ENCODE peak calls at places on chromosomes 4 and X, in eight cellular contexts. O is NCI-H1417 treated with DMSO at 0.1 percent for 48 hours, B is IMR-90, S is activated T-helper 1 cell treated with Interleukin-2 at 50 U/mL for 16 hours, V is NCI-H1092 treated with DMSO at 0.1 percent for 48 hours, J is anterior cingulate cortex, Z is transverse colon, L is T-helper 17 cell. E is an unnamed sample.

GRCh38 chr4:25113915-25114904 is 46.0 kb downstream of the SEPSECS start:
- DNase-seq in O (no peak), B (peak; percentile 71), S (no peak), V (no peak), J (no peak), Z (no peak), L (no peak), E (no peak)

GRCh38 chr4:78058591-78059523 is 1.7 kb downstream of the FRAS1 start:
- DNase-seq in O (peak; percentile 9), B (no peak), S (no peak), V (peak; percentile 61), J (no peak), Z (peak; percentile 41), L (no peak), E (no peak)

GRCh38 chr4:126682250-126682649 is 950.5 kb upstream of the INTU start:
- DNase-seq in O (no peak), B (no peak), S (no peak), V (no peak), J (no peak), Z (no peak), L (no peak), E (no peak)

GRCh38 chr4:879730-880079 is 52.4 kb downstream of the GAK start:
- DNase-seq in O (no peak), B (no peak), S (peak; percentile 13), V (no peak), J (no peak), Z (no peak), L (no peak), E (peak; percentile 43)

GRCh38 chrX:40098264-40099045 is 697 bp upstream of the BCOR start:
- DNase-seq in O (no peak), B (no peak), S (no peak), V (peak; percentile 80), J (no peak), Z (peak; percentile 58), L (peak; percentile 35), E (peak; percentile 57)

GRCh38 chr4:45283352-45283751 is 557.0 kb upstream of the GNPDA2 start:
- DNase-seq in O (no peak), B (no peak), S (no peak), V (no peak), J (no peak), Z (no peak), L (no peak), E (no peak)

GRCh38 chr4:121233982-121234381 is 69.9 kb upstream of the TNIP3 start:
- DNase-seq in O (no peak), B (no peak), S (no peak), V (no peak), J (no peak), Z (no peak), L (no peak), E (no peak)

GRCh38 chr4:135744928-135745327 is 1543.3 kb upstream of the PABPC4L start:
- DNase-seq in O (no peak), B (no peak), S (no peak), V (no peak), J (no peak), Z (no peak), L (no peak), E (no peak)

GRCh38 chr4:25291158-25291733 is 21.3 kb upstream of the ZCCHC4 start:
- DNase-seq in O (no peak), B (no peak), S (no peak), V (no peak), J (no peak), Z (no peak), L (no peak), E (no peak)

GRCh38 chrX:14546190-14546589 is 16.9 kb downstream of the GLRA2 start:
- DNase-seq in O (no peak), B (no peak), S (no peak), V (no peak), J (no peak), Z (no peak), L (no peak), E (no peak)

GRCh38 chr4:164442167-164442566 is 311.8 kb upstream of the SMIM31 start:
- DNase-seq in O (no peak), B (peak; percentile 5), S (no peak), V (no peak), J (no peak), Z (no peak), L (no peak), E (no peak)

GRCh38 chrX:30748337-30748960 is 95.2 kb downstream of the GK start:
- DNase-seq in O (no peak), B (no peak), S (no peak), V (no peak), J (no peak), Z (no peak), L (no peak), E (no peak)

GRCh38 chr4:4865705-4866123 is 6.2 kb downstream of the MSX1 start:
- DNase-seq in O (no peak), B (no peak), S (no peak), V (no peak), J (no peak), Z (no peak), L (no peak), E (no peak)

GRCh38 chr4:24774452-24774851 is 20.9 kb upstream of the SOD3 start:
- DNase-seq in O (no peak), B (peak; percentile 36), S (no peak), V (no peak), J (no peak), Z (no peak), L (no peak), E (no peak)

GRCh38 chrX:13607996-13608365 is 38.6 kb downstream of the EGFL6 start:
- DNase-seq in O (no peak), B (no peak), S (no peak), V (no peak), J (no peak), Z (no peak), L (no peak), E (no peak)

GRCh38 chrX:123648028-123648810 is 84.6 kb downstream of the THOC2 start:
- DNase-seq in O (no peak), B (peak; percentile 83), S (no peak), V (no peak), J (no peak), Z (peak; percentile 42), L (no peak), E (no peak)

GRCh38 chr4:23962462-23962861 is 72.6 kb upstream of the PPARGC1A start:
- DNase-seq in O (no peak), B (no peak), S (no peak), V (peak; percentile 28), J (no peak), Z (no peak), L (no peak), E (no peak)

GRCh38 chrX:17559728-17560379 is 177.4 kb upstream of the SCML1 start:
- DNase-seq in O (no peak), B (peak; percentile 92), S (no peak), V (peak; percentile 5), J (no peak), Z (no peak), L (no peak), E (no peak)

GRCh38 chrX:97858592-97858991 is 974.9 kb downstream of the RPA4 start:
- DNase-seq in O (no peak), B (peak; percentile 55), S (no peak), V (no peak), J (no peak), Z (no peak), L (no peak), E (no peak)

GRCh38 chrX:11386812-11387211 is 93.6 kb downstream of the AMELX start:
- DNase-seq in O (no peak), B (no peak), S (no peak), V (no peak), J (no peak), Z (no peak), L (no peak), E (no peak)

GRCh38 chr4:20086768-20087167 is 164.9 kb upstream of the SLIT2 start:
- DNase-seq in O (no peak), B (no peak), S (no peak), V (no peak), J (no peak), Z (no peak), L (no peak), E (no peak)

GRCh38 chr4:106587558-106587957 is 219.0 kb upstream of the GIMD1 start:
- DNase-seq in O (no peak), B (peak; percentile 67), S (no peak), V (no peak), J (no peak), Z (no peak), L (no peak), E (no peak)

GRCh38 chr4:161530710-161531109 is 633.1 kb downstream of the FSTL5 start:
- DNase-seq in O (no peak), B (no peak), S (no peak), V (no peak), J (no peak), Z (no peak), L (no peak), E (no peak)

GRCh38 chr4:53541577-53542206 is 49.6 kb downstream of the LNX1 start:
- DNase-seq in O (peak; percentile 84), B (peak; percentile 95), S (no peak), V (no peak), J (no peak), Z (no peak), L (no peak), E (no peak)

GRCh38 chr4:1960170-1960825 is 48.5 kb downstream of the NELFA start:
- DNase-seq in O (no peak), B (peak; percentile 33), S (no peak), V (no peak), J (no peak), Z (no peak), L (no peak), E (no peak)

GRCh38 chrX:151698485-151698884 is 3.2 kb downstream of the PRRG3 start:
- DNase-seq in O (no peak), B (no peak), S (no peak), V (no peak), J (no peak), Z (no peak), L (no peak), E (no peak)

GRCh38 chr4:18075823-18076433 is 54.4 kb upstream of the LCORL start:
- DNase-seq in O (no peak), B (peak; percentile 12), S (peak; percentile 1), V (peak; percentile 0), J (no peak), Z (peak; percentile 27), L (no peak), E (no peak)

GRCh38 chr4:40180356-40180755 is 16.5 kb upstream of the RHOH start:
- DNase-seq in O (no peak), B (peak; percentile 88), S (no peak), V (no peak), J (no peak), Z (no peak), L (no peak), E (no peak)

GRCh38 chrX:130100180-130100579 is 10.1 kb downstream of the ELF4 start:
- DNase-seq in O (no peak), B (no peak), S (no peak), V (no peak), J (no peak), Z (peak; percentile 59), L (no peak), E (no peak)

GRCh38 chr4:169286562-169287301 is 16.0 kb upstream of the SH3RF1 start:
- DNase-seq in O (no peak), B (peak; percentile 19), S (no peak), V (no peak), J (no peak), Z (no peak), L (no peak), E (no peak)

GRCh38 chrX:15525664-15526416 is 25.2 kb downstream of the BMX start:
- DNase-seq in O (peak; percentile 49), B (no peak), S (no peak), V (peak; percentile 72), J (no peak), Z (no peak), L (no peak), E (no peak)

GRCh38 chrX:63686878-63687714 is 97.9 kb downstream of the ARHGEF9 start:
- DNase-seq in O (no peak), B (peak; percentile 45), S (no peak), V (peak; percentile 32), J (no peak), Z (no peak), L (no peak), E (no peak)

GRCh38 chr4:7767526-7767925 is 172.1 kb downstream of the AFAP1 start:
- DNase-seq in O (no peak), B (no peak), S (no peak), V (no peak), J (no peak), Z (no peak), L (no peak), E (no peak)

GRCh38 chr4:55411621-55412020 is 15.9 kb downstream of the TMEM165 start:
- DNase-seq in O (no peak), B (peak; percentile 37), S (no peak), V (no peak), J (no peak), Z (no peak), L (no peak), E (no peak)

E was measured in central memory CD8-positive, alpha-beta T cell.